ENCODE peak calls at places on chromosomes 7 and 10, in seven cellular contexts. B is Daoy; T is ELR; J is fibroblast of mammary gland; P is GM12865; C is esophagus muscularis mucosa; R is stimulated activated CD8-positive, alpha-beta memory T cell treated with anti-CD3 and anti-CD28 coated beads, Interleukin-4, amount 100 ng/mL, for 1 hour. L is an unnamed sample.

GRCh38 chr7:157497744-157498541 is 161.1 kb downstream of the DNAJB6 start:
- DNase-seq in R (no peak), B (no peak), T (no peak), C (no peak), P (no peak), J (no peak), L (peak)

GRCh38 chr10:113108180-113108835 is 158.3 kb downstream of the TCF7L2 start:
- DNase-seq in P (no peak), C (no peak), B (peak), J (no peak), R (no peak), T (peak), L (no peak)

GRCh38 chr7:134954197-134955082 is 31.9 kb upstream of the AGBL3 start:
- DNase-seq in B (peak), J (peak), T (peak), C (no peak), P (peak), R (no peak), L (no peak)

GRCh38 chr7:129434846-129435318 is 650 bp downstream of the STRIP2 start:
- DNase-seq in C (no peak), B (peak), J (peak), P (peak), T (peak), R (no peak), L (no peak)

GRCh38 chr10:4344544-4344994 is 481.4 kb upstream of the AKR1E2 start:
- DNase-seq in T (peak), C (no peak), J (peak), B (peak), P (no peak), R (no peak), L (peak)

GRCh38 chr7:27082171-27082570 is 13.6 kb downstream of the HOXA1 start:
- DNase-seq in J (no peak), P (no peak), C (no peak), B (no peak), T (peak), R (no peak), L (no peak)

GRCh38 chr7:20785211-20786048 is 1.3 kb downstream of the SP8 start:
- DNase-seq in J (no peak), P (no peak), C (no peak), R (no peak), T (no peak), B (peak), L (no peak)

GRCh38 chr10:71285180-71285545 is 33.9 kb upstream of the SLC29A3 start:
- DNase-seq in B (peak), P (peak), C (no peak), J (peak), R (no peak), T (peak), L (no peak)

GRCh38 chr7:98760201-98760651 is 109.6 kb downstream of the TMEM130 start:
- DNase-seq in C (no peak), R (no peak), T (peak), B (peak), J (peak), P (no peak), L (peak)